ENCODE peak calls at places on chromosome 14, in six cellular contexts. One of them, this sample, is unnamed.
A peak's percentile ranks its signal among the peaks of the same experiment; 100 is the strongest.

GRCh38 chr14:56119221-56119967 is 1.2 kb downstream of the PELI2 start:
- DNase-seq in upper lobe of left lung: peak; percentile 53
- DNase-seq in A549: peak; percentile 16
- DNase-seq in sigmoid colon: peak; percentile 77
- DNase-seq in ovary: peak; percentile 66
- DNase-seq in transverse colon: peak; percentile 37
- DNase-seq in this sample: peak; percentile 37

GRCh38 chr14:55514819-55515470 is 65.1 kb upstream of the KTN1 start:
- DNase-seq in upper lobe of left lung: no peak
- DNase-seq in A549: no peak
- DNase-seq in sigmoid colon: no peak
- DNase-seq in ovary: no peak
- DNase-seq in transverse colon: no peak
- DNase-seq in this sample: peak; percentile 13

GRCh38 chr14:50027797-50028196 is 88.6 kb downstream of the VCPKMT start:
- DNase-seq in upper lobe of left lung: no peak
- DNase-seq in A549: no peak
- DNase-seq in sigmoid colon: no peak
- DNase-seq in ovary: no peak
- DNase-seq in transverse colon: no peak
- DNase-seq in this sample: no peak

GRCh38 chr14:79021756-79022155 is 851.6 kb downstream of the NRXN3 start:
- DNase-seq in upper lobe of left lung: no peak
- DNase-seq in A549: no peak
- DNase-seq in sigmoid colon: no peak
- DNase-seq in ovary: no peak
- DNase-seq in transverse colon: no peak
- DNase-seq in this sample: no peak

GRCh38 chr14:105484069-105484996 is 2.4 kb upstream of the CRIP1 start:
- DNase-seq in upper lobe of left lung: no peak
- DNase-seq in A549: peak; percentile 53
- DNase-seq in sigmoid colon: no peak
- DNase-seq in ovary: no peak
- DNase-seq in transverse colon: no peak
- DNase-seq in this sample: no peak

GRCh38 chr14:20247651-20248246 is 8.7 kb downstream of the OR11H4 start:
- DNase-seq in upper lobe of left lung: no peak
- DNase-seq in A549: peak; percentile 57
- DNase-seq in sigmoid colon: no peak
- DNase-seq in ovary: no peak
- DNase-seq in transverse colon: no peak
- DNase-seq in this sample: no peak

GRCh38 chr14:47665337-47666134 is 9.9 kb downstream of the MDGA2 start:
- DNase-seq in upper lobe of left lung: no peak
- DNase-seq in A549: no peak
- DNase-seq in sigmoid colon: no peak
- DNase-seq in ovary: no peak
- DNase-seq in transverse colon: no peak
- DNase-seq in this sample: no peak

GRCh38 chr14:52663850-52664249 is 31.5 kb downstream of the ERO1A start:
- DNase-seq in upper lobe of left lung: no peak
- DNase-seq in A549: no peak
- DNase-seq in sigmoid colon: no peak
- DNase-seq in ovary: no peak
- DNase-seq in transverse colon: no peak
- DNase-seq in this sample: no peak

GRCh38 chr14:22648506-22648905 is 4.4 kb upstream of the OR6J1 start:
- DNase-seq in upper lobe of left lung: no peak
- DNase-seq in A549: no peak
- DNase-seq in sigmoid colon: no peak
- DNase-seq in ovary: no peak
- DNase-seq in transverse colon: no peak
- DNase-seq in this sample: no peak

GRCh38 chr14:92122351-92122677 is 545 bp downstream of the CPSF2 start:
- DNase-seq in upper lobe of left lung: no peak
- DNase-seq in A549: peak; percentile 18
- DNase-seq in sigmoid colon: no peak
- DNase-seq in ovary: no peak
- DNase-seq in transverse colon: peak; percentile 23
- DNase-seq in this sample: no peak

GRCh38 chr14:92938235-92938875 is 15.4 kb downstream of the CHGA start:
- DNase-seq in upper lobe of left lung: no peak
- DNase-seq in A549: no peak
- DNase-seq in sigmoid colon: no peak
- DNase-seq in ovary: no peak
- DNase-seq in transverse colon: no peak
- DNase-seq in this sample: no peak

GRCh38 chr14:100159107-100159864 is at the start of gene DEGS2:
- DNase-seq in upper lobe of left lung: peak; percentile 60
- DNase-seq in A549: peak; percentile 23
- DNase-seq in sigmoid colon: no peak
- DNase-seq in ovary: no peak
- DNase-seq in transverse colon: peak; percentile 79
- DNase-seq in this sample: no peak

GRCh38 chr14:38329236-38329635 is 73.3 kb upstream of the CLEC14A start:
- DNase-seq in upper lobe of left lung: no peak
- DNase-seq in A549: no peak
- DNase-seq in sigmoid colon: no peak
- DNase-seq in ovary: no peak
- DNase-seq in transverse colon: no peak
- DNase-seq in this sample: no peak

GRCh38 chr14:39372656-39373055 is 59.6 kb downstream of the FBXO33 start:
- DNase-seq in upper lobe of left lung: no peak
- DNase-seq in A549: no peak
- DNase-seq in sigmoid colon: no peak
- DNase-seq in ovary: no peak
- DNase-seq in transverse colon: no peak
- DNase-seq in this sample: no peak

GRCh38 chr14:43914041-43914693 is 592.9 kb downstream of the FSCB start:
- DNase-seq in upper lobe of left lung: no peak
- DNase-seq in A549: no peak
- DNase-seq in sigmoid colon: no peak
- DNase-seq in ovary: no peak
- DNase-seq in transverse colon: no peak
- DNase-seq in this sample: no peak

GRCh38 chr14:91906374-91906773 is 39.0 kb upstream of the TC2N start:
- DNase-seq in upper lobe of left lung: no peak
- DNase-seq in A549: peak; percentile 48
- DNase-seq in sigmoid colon: peak; percentile 44
- DNase-seq in ovary: no peak
- DNase-seq in transverse colon: peak; percentile 13
- DNase-seq in this sample: no peak

GRCh38 chr14:26984318-26985177 is 386.7 kb upstream of the NOVA1 start:
- DNase-seq in upper lobe of left lung: peak; percentile 35
- DNase-seq in A549: peak; percentile 77
- DNase-seq in sigmoid colon: peak; percentile 77
- DNase-seq in ovary: peak; percentile 44
- DNase-seq in transverse colon: peak; percentile 64
- DNase-seq in this sample: peak; percentile 65

GRCh38 chr14:42541535-42542001 is 934.9 kb downstream of the LRFN5 start:
- DNase-seq in upper lobe of left lung: no peak
- DNase-seq in A549: no peak
- DNase-seq in sigmoid colon: no peak
- DNase-seq in ovary: no peak
- DNase-seq in transverse colon: no peak
- DNase-seq in this sample: no peak

GRCh38 chr14:89502966-89503365 is 85.9 kb upstream of the FOXN3 start:
- DNase-seq in upper lobe of left lung: no peak
- DNase-seq in A549: no peak
- DNase-seq in sigmoid colon: no peak
- DNase-seq in ovary: no peak
- DNase-seq in transverse colon: no peak
- DNase-seq in this sample: no peak

GRCh38 chr14:96166475-96167223 is 38.0 kb upstream of the BDKRB2 start:
- DNase-seq in upper lobe of left lung: no peak
- DNase-seq in A549: no peak
- DNase-seq in sigmoid colon: peak; percentile 25
- DNase-seq in ovary: no peak
- DNase-seq in transverse colon: no peak
- DNase-seq in this sample: no peak

GRCh38 chr14:60720962-60721330 is 3.2 kb downstream of the SIX4 start:
- DNase-seq in upper lobe of left lung: no peak
- DNase-seq in A549: no peak
- DNase-seq in sigmoid colon: no peak
- DNase-seq in ovary: no peak
- DNase-seq in transverse colon: no peak
- DNase-seq in this sample: no peak

GRCh38 chr14:94775875-94776217 is 5.9 kb upstream of the GSC start:
- DNase-seq in upper lobe of left lung: no peak
- DNase-seq in A549: no peak
- DNase-seq in sigmoid colon: no peak
- DNase-seq in ovary: no peak
- DNase-seq in transverse colon: no peak
- DNase-seq in this sample: no peak

DNA sequence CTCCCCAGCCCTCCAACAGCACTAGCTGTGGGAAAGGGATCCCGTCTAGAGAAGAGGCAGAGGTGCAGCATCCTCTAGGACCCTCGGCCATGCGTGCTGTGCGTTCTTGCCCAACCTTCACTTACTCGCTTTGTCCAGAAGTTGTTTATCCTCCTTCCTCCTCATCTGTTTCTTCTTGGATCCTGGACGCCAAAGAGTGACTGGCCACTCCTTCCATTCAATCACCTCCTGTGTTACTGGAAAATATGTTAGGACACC is 140.5 kb downstream of the ZFP36L1 start:
- DNase-seq in upper lobe of left lung: no peak
- DNase-seq in A549: no peak
- DNase-seq in sigmoid colon: no peak
- DNase-seq in ovary: no peak
- DNase-seq in transverse colon: no peak
- DNase-seq in this sample: no peak
- TF ChIP-seq EP300 in upper lobe of left lung: no peak
- TF ChIP-seq EP300 in A549: no peak
- TF ChIP-seq EP300 in sigmoid colon: no peak
- TF ChIP-seq EP300 in ovary: no peak
- TF ChIP-seq EP300 in transverse colon: no peak
- TF ChIP-seq EP300 in this sample: no peak

GRCh38 chr14:77615231-77616132 is 955 bp downstream of the SPTLC2 start:
- DNase-seq in upper lobe of left lung: no peak
- DNase-seq in A549: no peak
- DNase-seq in sigmoid colon: no peak
- DNase-seq in ovary: no peak
- DNase-seq in transverse colon: peak; percentile 26
- DNase-seq in this sample: no peak

GRCh38 chr14:77618381-77618780 is 1.9 kb upstream of the SPTLC2 start:
- DNase-seq in upper lobe of left lung: no peak
- DNase-seq in A549: no peak
- DNase-seq in sigmoid colon: no peak
- DNase-seq in ovary: no peak
- DNase-seq in transverse colon: no peak
- DNase-seq in this sample: no peak

GRCh38 chr14:77616133-77616453 is 344 bp downstream of the SPTLC2 start:
- DNase-seq in upper lobe of left lung: peak; percentile 30
- DNase-seq in A549: no peak
- DNase-seq in sigmoid colon: no peak
- DNase-seq in ovary: no peak
- DNase-seq in transverse colon: no peak
- DNase-seq in this sample: no peak

GRCh38 chr14:77613207-77613606 is 3.2 kb downstream of the SPTLC2 start:
- DNase-seq in upper lobe of left lung: no peak
- DNase-seq in A549: no peak
- DNase-seq in sigmoid colon: no peak
- DNase-seq in ovary: no peak
- DNase-seq in transverse colon: no peak
- DNase-seq in this sample: no peak

DNA sequence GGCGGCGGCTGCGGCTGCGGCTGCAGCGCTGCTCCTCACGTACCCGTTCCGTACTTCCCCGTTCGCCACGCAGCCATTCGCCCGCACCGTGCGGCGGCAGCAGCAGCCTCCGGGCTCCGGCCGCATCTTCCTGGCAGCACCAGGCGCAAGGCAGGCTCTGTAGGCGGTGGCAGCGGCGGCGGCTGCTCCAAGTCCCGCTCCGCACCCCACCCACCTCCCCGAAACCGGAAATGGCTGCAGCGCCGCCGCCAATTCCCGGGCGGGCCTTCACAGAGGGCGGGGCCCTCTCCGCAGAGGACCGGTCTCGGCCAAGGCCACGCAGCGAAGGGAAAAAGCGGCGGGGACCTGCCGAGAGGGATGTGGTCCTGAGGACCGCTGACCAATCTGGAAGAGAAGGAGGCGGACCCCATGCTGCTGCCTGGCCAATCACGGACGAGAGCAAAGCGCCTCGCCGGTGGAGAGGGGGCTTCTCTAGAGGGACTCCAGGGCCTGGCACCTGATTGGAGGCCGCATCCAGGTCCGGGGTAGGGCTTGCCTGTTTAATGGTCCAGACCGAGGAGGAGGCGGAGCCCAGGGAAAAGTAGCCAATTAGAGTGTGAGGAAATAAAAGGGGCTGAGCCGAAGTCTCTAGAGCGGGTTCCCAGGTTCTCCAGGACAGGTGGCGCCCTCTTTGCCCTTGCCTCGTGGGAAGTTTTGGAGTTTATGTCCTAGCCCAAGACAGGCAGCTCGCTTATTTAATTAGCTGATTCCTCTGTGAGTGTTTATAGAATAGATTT is at the start of gene SPTLC2:
- DNase-seq in upper lobe of left lung: peak; percentile 100
- DNase-seq in A549: peak; percentile 99
- DNase-seq in sigmoid colon: peak; percentile 100
- DNase-seq in ovary: peak; percentile 96
- DNase-seq in transverse colon: peak; percentile 98
- DNase-seq in this sample: peak; percentile 94
- TF ChIP-seq CTCF in upper lobe of left lung: no peak
- TF ChIP-seq CTCF in A549: peak; percentile 10
- TF ChIP-seq CTCF in sigmoid colon: no peak
- TF ChIP-seq CTCF in ovary: no peak
- TF ChIP-seq CTCF in transverse colon: no peak
- TF ChIP-seq CTCF in this sample: peak; percentile 13

GRCh38 chr14:101972126-101972785 is 7.9 kb downstream of the DYNC1H1 start:
- DNase-seq in upper lobe of left lung: peak; percentile 93
- DNase-seq in A549: peak; percentile 97
- DNase-seq in sigmoid colon: peak; percentile 95
- DNase-seq in ovary: peak; percentile 57
- DNase-seq in transverse colon: peak; percentile 83
- DNase-seq in this sample: peak; percentile 87

GRCh38 chr14:101969480-101969879 is 5.1 kb downstream of the DYNC1H1 start:
- DNase-seq in upper lobe of left lung: no peak
- DNase-seq in A549: no peak
- DNase-seq in sigmoid colon: no peak
- DNase-seq in ovary: no peak
- DNase-seq in transverse colon: no peak
- DNase-seq in this sample: no peak

GRCh38 chr14:101973356-101973755 is 9.0 kb downstream of the DYNC1H1 start:
- DNase-seq in upper lobe of left lung: peak; percentile 37
- DNase-seq in A549: no peak
- DNase-seq in sigmoid colon: no peak
- DNase-seq in ovary: no peak
- DNase-seq in transverse colon: no peak
- DNase-seq in this sample: no peak

GRCh38 chr14:101968186-101968585 is 3.8 kb downstream of the DYNC1H1 start:
- DNase-seq in upper lobe of left lung: no peak
- DNase-seq in A549: no peak
- DNase-seq in sigmoid colon: no peak
- DNase-seq in ovary: no peak
- DNase-seq in transverse colon: no peak
- DNase-seq in this sample: no peak

GRCh38 chr14:101970830-101971400 is 6.5 kb downstream of the DYNC1H1 start:
- DNase-seq in upper lobe of left lung: no peak
- DNase-seq in A549: no peak
- DNase-seq in sigmoid colon: no peak
- DNase-seq in ovary: no peak
- DNase-seq in transverse colon: no peak
- DNase-seq in this sample: no peak
- H3K4me1 ChIP-seq in upper lobe of left lung: peaks cover 44% of the 10 kb centered on the region
- H3K4me1 ChIP-seq in A549: peaks cover 75% of the 10 kb centered on the region
- H3K4me1 ChIP-seq in sigmoid colon: peaks cover 69% of the 10 kb centered on the region
- H3K4me1 ChIP-seq in ovary: peaks cover 3% of the 10 kb centered on the region
- H3K4me1 ChIP-seq in transverse colon: peaks cover 16% of the 10 kb centered on the region
- H3K4me1 ChIP-seq in this sample: no peaks in the 10 kb centered on the region

GRCh38 chr14:24114536-24115450 is at the start of the genes DCAF11 and NRL:
- DNase-seq in upper lobe of left lung: peak; percentile 99
- DNase-seq in A549: peak; percentile 100
- DNase-seq in sigmoid colon: peak; percentile 100
- DNase-seq in ovary: peak; percentile 99
- DNase-seq in transverse colon: peak; percentile 99
- DNase-seq in this sample: peak; percentile 97
- TF ChIP-seq EP300 in upper lobe of left lung: no peak
- TF ChIP-seq EP300 in A549: no peak
- TF ChIP-seq EP300 in sigmoid colon: peak; percentile 81
- TF ChIP-seq EP300 in ovary: peak; percentile 98
- TF ChIP-seq EP300 in transverse colon: peak; percentile 83
- TF ChIP-seq EP300 in this sample: peak; percentile 99